ENCODE peak calls at places on chromosomes 7 and 10, in seven cellular contexts. H, Z, V, B, J, O and S are unnamed samples.

GRCh38 chr10:105774881-105775280 is 1133.8 kb downstream of the SORCS3 start:
- DNase-seq in H (no peak), Z (no peak), V (no peak), B (no peak), J (no peak), O (no peak), S (no peak)

GRCh38 chr10:62183442-62183841 is 85.2 kb downstream of the RTKN2 start:
- DNase-seq in H (no peak), Z (no peak), V (no peak), B (no peak), J (no peak), O (no peak), S (peak)

GRCh38 chr10:15571570-15571969 is 148.2 kb downstream of the ITGA8 start:
- DNase-seq in H (no peak), Z (peak), V (no peak), B (no peak), J (no peak), O (peak), S (no peak)

GRCh38 chr7:158394936-158395335 is 192.7 kb downstream of the PTPRN2 start:
- DNase-seq in H (peak), Z (no peak), V (no peak), B (no peak), J (peak), O (peak), S (peak)

GRCh38 chr10:53325073-53325472 is 552.5 kb upstream of the MBL2 start:
- DNase-seq in H (no peak), Z (no peak), V (no peak), B (no peak), J (no peak), O (no peak), S (no peak)

GRCh38 chr7:913736-914520 is 37.6 kb downstream of the GET4 start:
- DNase-seq in H (no peak), Z (no peak), V (no peak), B (no peak), J (no peak), O (no peak), S (no peak)

GRCh38 chr10:120477723-120478270 is 20.8 kb downstream of the PLPP4 start:
- DNase-seq in H (no peak), Z (no peak), V (no peak), B (no peak), J (no peak), O (no peak), S (no peak)

GRCh38 chr7:103113164-103113563 is 35.7 kb downstream of the NAPEPLD start:
- DNase-seq in H (no peak), Z (peak), V (peak), B (no peak), J (no peak), O (no peak), S (no peak)

GRCh38 chr7:66740302-66740979 is at the start of gene RABGEF1:
- DNase-seq in H (peak), Z (peak), V (peak), B (peak), J (peak), O (peak), S (peak)

GRCh38 chr10:95513941-95514392 is 47.2 kb downstream of the SORBS1 start:
- DNase-seq in H (no peak), Z (peak), V (peak), B (no peak), J (no peak), O (peak), S (no peak)

GRCh38 chr7:51316262-51316665 is 345 bp downstream of the COBL start:
- DNase-seq in H (no peak), Z (no peak), V (no peak), B (no peak), J (no peak), O (peak), S (no peak)

GRCh38 chr10:43037942-43038782 is 38.7 kb upstream of the RET start:
- DNase-seq in H (no peak), Z (no peak), V (no peak), B (no peak), J (no peak), O (no peak), S (no peak)

GRCh38 chr7:37414352-37414983 is 34.2 kb downstream of the ELMO1 start:
- DNase-seq in H (no peak), Z (no peak), V (no peak), B (no peak), J (no peak), O (peak), S (no peak)

GRCh38 chr10:17220652-17221100 is 7.4 kb upstream of the VIM start:
- DNase-seq in H (no peak), Z (no peak), V (no peak), B (no peak), J (no peak), O (no peak), S (no peak)

GRCh38 chr7:158013085-158013668 is 574.4 kb downstream of the PTPRN2 start:
- DNase-seq in H (no peak), Z (peak), V (no peak), B (no peak), J (no peak), O (no peak), S (no peak)

GRCh38 chr7:114921636-114922150 is at the start of gene MDFIC:
- DNase-seq in H (peak), Z (peak), V (no peak), B (no peak), J (peak), O (peak), S (no peak)

GRCh38 chr7:76065016-76065612 is 17.2 kb downstream of the MDH2 start:
- DNase-seq in H (no peak), Z (no peak), V (no peak), B (no peak), J (no peak), O (no peak), S (no peak)

GRCh38 chr7:44564606-44565005 is 9.1 kb downstream of the DDX56 start:
- DNase-seq in H (no peak), Z (no peak), V (no peak), B (no peak), J (no peak), O (no peak), S (no peak)

GRCh38 chr10:98486421-98486820 is 39.7 kb upstream of the HPS1 start:
- DNase-seq in H (no peak), Z (peak), V (no peak), B (no peak), J (no peak), O (no peak), S (no peak)

GRCh38 chr7:24249266-24249665 is 34.7 kb upstream of the NPY start:
- DNase-seq in H (no peak), Z (no peak), V (no peak), B (no peak), J (no peak), O (no peak), S (no peak)

GRCh38 chr7:74173074-74173473 is 1.1 kb upstream of the EIF4H start:
- DNase-seq in H (no peak), Z (no peak), V (no peak), B (no peak), J (no peak), O (peak), S (no peak)

GRCh38 chr10:8337332-8337651 is 282.8 kb downstream of the GATA3 start:
- DNase-seq in H (no peak), Z (no peak), V (no peak), B (no peak), J (no peak), O (no peak), S (no peak)

GRCh38 chr7:107643938-107644703 is 16.5 kb upstream of the SLC26A4 start:
- DNase-seq in H (no peak), Z (no peak), V (no peak), B (no peak), J (no peak), O (no peak), S (no peak)

GRCh38 chr7:107690611-107691010 is 30.0 kb downstream of the SLC26A4 start:
- DNase-seq in H (no peak), Z (peak), V (no peak), B (no peak), J (peak), O (no peak), S (no peak)

GRCh38 chr7:105652359-105652993 is 71.2 kb upstream of the EFCAB10 start:
- DNase-seq in H (peak), Z (peak), V (peak), B (peak), J (peak), O (peak), S (peak)

GRCh38 chr10:78831457-78831856 is 237.3 kb upstream of the ZMIZ1 start:
- DNase-seq in H (no peak), Z (no peak), V (no peak), B (no peak), J (no peak), O (no peak), S (no peak)

GRCh38 chr7:78164459-78164858 is 365.9 kb downstream of the PHTF2 start:
- DNase-seq in H (no peak), Z (no peak), V (no peak), B (no peak), J (no peak), O (no peak), S (no peak)

GRCh38 chr10:105837951-105838350 is 1196.9 kb downstream of the SORCS3 start:
- DNase-seq in H (no peak), Z (no peak), V (no peak), B (no peak), J (no peak), O (no peak), S (no peak)

GRCh38 chr10:80462986-80463741 is 9.1 kb downstream of the TSPAN14 start:
- DNase-seq in H (no peak), Z (peak), V (no peak), B (no peak), J (no peak), O (no peak), S (no peak)

GRCh38 chr7:128014864-128015263 is 16.4 kb downstream of the LRRC4 start:
- DNase-seq in H (no peak), Z (no peak), V (no peak), B (no peak), J (no peak), O (no peak), S (no peak)

GRCh38 chr7:117220836-117221235 is 102.0 kb downstream of the WNT2 start:
- DNase-seq in H (no peak), Z (no peak), V (no peak), B (no peak), J (no peak), O (no peak), S (no peak)

GRCh38 chr10:52215745-52216361 is 98.2 kb upstream of the DKK1 start:
- DNase-seq in H (peak), Z (peak), V (no peak), B (peak), J (peak), O (no peak), S (peak)

GRCh38 chr7:98294798-98295382 is 13.4 kb downstream of the BRI3 start:
- DNase-seq in H (peak), Z (peak), V (no peak), B (no peak), J (peak), O (peak), S (peak)